ENCODE peak calls at places on chromosome 9, in six cellular contexts. B is PC-3, E is hepatocyte, N is mammary epithelial cell, R is astrocyte, I is endothelial cell of umbilical vein. G is an unnamed sample.

GRCh38 chr9:33225319-33226152 is 14.4 kb upstream of the SPINK4 start:
- DNase-seq in R (peak), B (peak), E (peak), I (peak), N (peak), G (peak)

GRCh38 chr9:20988916-20989315 is 42.5 kb downstream of the HACD4 start:
- DNase-seq in I (peak), R (no peak), E (no peak), B (peak), N (no peak), G (no peak)

GRCh38 chr9:116555556-116556180 is 131.4 kb upstream of the TRIM32 start:
- DNase-seq in I (no peak), B (no peak), R (no peak), E (no peak), N (no peak), G (no peak)

GRCh38 chr9:90801175-90801506 is 478 bp upstream of the SYK start:
- DNase-seq in E (no peak), B (no peak), R (no peak), N (no peak), I (no peak), G (no peak)

GRCh38 chr9:19184144-19184917 is 46.2 kb upstream of the DENND4C start:
- DNase-seq in E (peak), B (peak), N (peak), R (peak), I (peak), G (peak)

GRCh38 chr9:93257808-93258331 is 73.9 kb downstream of the WNK2 start:
- DNase-seq in B (peak), N (peak), I (no peak), R (no peak), E (no peak), G (no peak)

GRCh38 chr9:111939322-111939721 is 42.7 kb downstream of the UGCG start:
- DNase-seq in B (peak), I (no peak), E (no peak), N (no peak), R (no peak), G (no peak)

GRCh38 chr9:15512889-15513288 is 2.1 kb upstream of the PSIP1 start:
- DNase-seq in N (no peak), B (no peak), I (no peak), E (no peak), R (no peak), G (no peak)

GRCh38 chr9:112110094-112110772 is 64.9 kb downstream of the SUSD1 start:
- DNase-seq in B (peak), I (no peak), E (no peak), N (peak), R (no peak), G (peak)

GRCh38 chr9:68781866-68782265 is 76.8 kb downstream of the PIP5K1B start:
- DNase-seq in I (no peak), E (no peak), R (no peak), N (no peak), B (no peak), G (no peak)

GRCh38 chr9:126397056-126397455 is 70.4 kb downstream of the MVB12B start:
- DNase-seq in N (peak), E (no peak), R (no peak), B (no peak), I (no peak), G (no peak)

GRCh38 chr9:7336356-7337075 is 463.1 kb downstream of the DMAC1 start:
- DNase-seq in N (no peak), B (no peak), R (no peak), I (no peak), E (peak), G (no peak)

GRCh38 chr9:119963258-119963797 is 594.1 kb upstream of the BRINP1 start:
- DNase-seq in N (peak), B (no peak), I (no peak), R (peak), E (peak), G (no peak)

GRCh38 chr9:20479419-20480155 is 142.7 kb downstream of the MLLT3 start:
- DNase-seq in B (no peak), R (no peak), E (no peak), N (peak), I (no peak), G (no peak)

GRCh38 chr9:122128432-122129343 is 30.9 kb downstream of the NDUFA8 start:
- DNase-seq in E (no peak), N (no peak), B (no peak), I (no peak), R (no peak), G (no peak)

GRCh38 chr9:129761901-129762359 is 9.1 kb upstream of the PTGES start:
- DNase-seq in I (no peak), E (no peak), R (peak), B (peak), N (no peak), G (peak)

GRCh38 chr9:125990186-125990792 is 243.1 kb downstream of the PBX3 start:
- DNase-seq in E (no peak), I (no peak), B (no peak), N (no peak), R (no peak), G (no peak)

GRCh38 chr9:73583590-73583989 is 431.9 kb downstream of the ANXA1 start:
- DNase-seq in R (peak), B (peak), E (no peak), N (peak), I (no peak), G (no peak)

GRCh38 chr9:112532427-112532826 is 45.8 kb downstream of the KIAA1958 start:
- DNase-seq in N (no peak), R (peak), I (no peak), E (no peak), B (no peak), G (no peak)

GRCh38 chr9:15274425-15274824 is 32.6 kb downstream of the TTC39B start:
- DNase-seq in E (no peak), B (no peak), N (no peak), R (no peak), I (no peak), G (no peak)

GRCh38 chr9:131809941-131810344 is 70.1 kb upstream of the RAPGEF1 start:
- DNase-seq in N (peak), R (peak), E (no peak), B (peak), I (no peak), G (no peak)

GRCh38 chr9:114238919-114239879 is 83.7 kb upstream of the ORM1 start:
- DNase-seq in B (no peak), N (no peak), I (peak), E (peak), R (peak), G (no peak)

GRCh38 chr9:91037511-91038482 is 236.2 kb downstream of the SYK start:
- DNase-seq in N (peak), B (peak), E (peak), R (peak), I (peak), G (peak)

GRCh38 chr9:112361602-112362001 is 18.3 kb upstream of the HSDL2 start:
- DNase-seq in B (peak), E (peak), I (peak), N (peak), R (no peak), G (peak)

DNA sequence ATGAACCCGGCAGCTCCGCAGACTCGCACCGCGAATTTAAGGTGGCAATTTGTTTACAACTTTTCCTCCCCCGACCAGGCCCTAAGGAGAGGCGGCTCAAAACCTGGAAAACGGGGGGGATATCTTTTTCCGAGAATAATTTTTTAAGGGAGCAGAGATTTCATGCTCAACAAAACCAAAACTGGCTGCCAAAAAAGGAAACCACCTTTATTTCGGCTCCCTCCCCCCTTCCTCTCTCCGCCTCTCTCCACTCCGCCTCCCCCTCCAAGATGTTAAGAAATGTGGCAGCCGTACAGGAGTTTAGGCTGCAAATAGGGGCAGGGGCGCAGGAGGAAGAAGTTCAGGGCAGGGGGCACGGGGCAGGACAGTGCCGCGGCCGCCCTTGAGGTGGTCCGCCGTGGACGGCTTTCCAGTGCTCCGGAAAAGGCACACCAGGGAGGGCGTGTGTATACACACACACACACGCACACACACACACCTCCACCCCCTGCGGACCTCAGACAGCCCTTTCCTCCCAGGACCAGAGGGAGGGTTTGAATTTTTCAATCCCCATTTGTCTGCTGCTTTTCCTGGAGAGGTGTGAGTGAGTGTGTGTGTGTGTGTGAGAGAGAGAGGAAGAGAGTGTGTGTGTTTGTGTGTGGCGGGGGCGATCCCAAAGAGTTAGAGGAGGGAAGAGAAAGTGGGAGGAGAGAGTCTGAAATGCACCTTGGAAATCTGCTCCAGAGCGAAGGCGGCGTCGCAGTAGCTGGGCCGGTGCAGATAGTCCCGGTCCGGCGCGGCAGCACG is 9.1 kb downstream of the PTCH1 start:
- DNase-seq in R (peak), I (peak), N (peak), B (peak), E (peak), G (peak)
- TF ChIP-seq EZH2 in R (no peak), I (no peak), N (no peak), B (no peak), E (no peak), G (no peak)

GRCh38 chr9:37029304-37029775 is 4.7 kb downstream of the PAX5 start:
- DNase-seq in N (no peak), B (no peak), R (no peak), I (no peak), E (no peak), G (no peak)
- TF ChIP-seq EZH2 in N (no peak), B (no peak), R (no peak), I (no peak), E (peak), G (no peak)

DNA sequence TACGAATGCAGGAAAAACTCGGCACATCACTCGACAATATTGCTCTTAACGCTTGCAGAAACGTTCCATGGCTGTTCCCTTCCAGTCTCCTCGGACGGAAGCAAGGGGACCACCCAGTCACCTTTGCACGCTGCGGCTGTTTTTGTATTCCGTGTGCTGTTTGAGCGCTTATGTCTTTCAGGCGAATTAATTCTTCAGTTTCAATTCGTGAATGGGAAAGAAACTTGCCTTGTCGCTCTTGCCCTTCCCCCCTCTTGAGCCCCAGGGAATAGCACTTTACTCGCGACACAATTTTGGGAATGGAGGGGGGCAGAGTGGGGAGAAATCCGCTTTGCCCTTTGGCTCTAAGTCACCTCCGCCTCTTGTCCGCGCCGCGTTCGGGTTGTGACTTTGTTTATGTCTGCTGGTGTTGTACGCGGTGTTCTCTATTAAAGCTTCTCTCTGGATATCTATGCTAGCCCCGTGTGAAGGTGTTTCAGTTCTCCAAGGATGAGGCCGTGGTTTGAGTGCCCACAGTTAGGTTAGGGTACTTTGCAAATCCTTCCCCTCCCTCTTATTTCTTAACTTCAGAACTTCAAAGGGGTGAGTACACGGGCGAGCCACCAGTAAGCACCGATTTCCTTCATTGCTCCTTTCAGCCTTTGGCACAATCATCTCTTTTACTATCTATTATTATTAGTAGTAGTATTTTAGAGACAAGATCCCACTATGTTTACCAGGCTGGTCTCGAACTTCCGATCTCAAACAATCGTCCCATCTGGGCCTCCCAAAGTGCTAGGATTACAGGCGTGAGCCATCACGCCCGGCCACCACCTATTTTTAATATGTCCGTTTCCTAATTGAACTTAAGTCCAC is 2.7 kb downstream of the FOXB2 start:
- DNase-seq in B (no peak), N (no peak), R (no peak), I (no peak), E (no peak), G (no peak)
- TF ChIP-seq EZH2 in B (no peak), N (no peak), R (no peak), I (peak), E (no peak), G (no peak)

GRCh38 chr9:136196465-136197371 is 8.2 kb downstream of the LHX3 start:
- DNase-seq in I (no peak), N (no peak), R (no peak), B (peak), E (no peak), G (peak)
- TF ChIP-seq EZH2 in I (peak), N (no peak), R (peak), B (no peak), E (peak), G (no peak)

GRCh38 chr9:13397661-13398060 is 118.2 kb upstream of the MPDZ start:
- DNase-seq in N (no peak), B (no peak), E (no peak), I (no peak), R (no peak), G (no peak)
- TF ChIP-seq EZH2 in N (no peak), B (no peak), E (no peak), I (no peak), R (no peak), G (no peak)

GRCh38 chr9:109319072-109319630 is 1.7 kb downstream of the EPB41L4B start:
- DNase-seq in I (no peak), E (peak), R (no peak), N (no peak), B (peak), G (no peak)

GRCh38 chr9:109320338-109320733 is 523 bp downstream of the EPB41L4B start:
- DNase-seq in I (no peak), B (peak), R (no peak), E (peak), N (no peak), G (peak)

GRCh38 chr9:109320734-109321448 is at the start of gene EPB41L4B:
- DNase-seq in N (peak), B (peak), I (peak), E (peak), R (peak), G (peak)

GRCh38 chr9:109317979-109318671 is 2.7 kb downstream of the EPB41L4B start:
- DNase-seq in B (peak), E (no peak), R (no peak), I (no peak), N (peak), G (no peak)

DNA sequence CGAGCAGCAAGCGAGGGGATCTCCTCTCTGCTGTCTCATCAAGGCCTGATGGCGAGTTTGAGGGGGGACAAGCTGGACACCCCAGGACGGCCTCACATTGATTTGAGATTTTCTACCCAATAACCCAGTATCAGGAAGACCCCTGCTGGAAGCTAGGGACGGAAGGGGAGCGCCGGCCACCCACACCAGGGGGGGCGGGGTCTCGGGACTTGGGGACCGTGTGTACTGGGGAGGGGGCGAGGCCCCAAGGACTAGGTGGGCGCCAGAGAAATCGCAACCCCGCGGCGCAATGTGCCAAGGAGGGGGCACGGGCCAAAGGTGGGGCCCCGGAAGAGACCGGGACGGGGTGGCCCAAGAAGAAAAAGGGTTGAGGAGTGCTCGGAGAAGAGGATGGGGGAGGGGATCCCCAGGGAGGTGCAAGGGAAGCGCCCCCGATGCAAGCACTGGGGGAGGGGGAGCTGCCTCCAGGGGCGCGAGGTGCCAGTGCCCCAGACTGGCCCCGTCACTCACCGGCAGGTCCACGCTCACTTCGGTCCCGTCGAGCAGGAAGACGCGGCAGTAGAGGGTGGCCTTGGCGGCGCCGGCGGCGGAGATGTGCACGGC is 1.1 kb downstream of the EPB41L4B start:
- DNase-seq in I (no peak), R (no peak), B (no peak), N (no peak), E (peak), G (no peak)
- TF ChIP-seq EZH2 in I (peak), R (peak), B (no peak), N (no peak), E (no peak), G (no peak)

GRCh38 chr9:35569206-35569605 is 35.9 kb upstream of the TESK1 start:
- DNase-seq in E (no peak), I (no peak), R (no peak), N (no peak), B (no peak), G (no peak)

GRCh38 chr9:35574578-35575104 is 30.4 kb upstream of the TESK1 start:
- DNase-seq in B (no peak), N (no peak), E (no peak), I (no peak), R (no peak), G (no peak)

GRCh38 chr9:35568196-35568595 is 36.9 kb upstream of the TESK1 start:
- DNase-seq in R (no peak), B (no peak), E (no peak), N (no peak), I (no peak), G (no peak)

GRCh38 chr9:35570709-35571108 is 34.4 kb upstream of the TESK1 start:
- DNase-seq in I (no peak), R (no peak), E (no peak), B (no peak), N (no peak), G (no peak)

DNA sequence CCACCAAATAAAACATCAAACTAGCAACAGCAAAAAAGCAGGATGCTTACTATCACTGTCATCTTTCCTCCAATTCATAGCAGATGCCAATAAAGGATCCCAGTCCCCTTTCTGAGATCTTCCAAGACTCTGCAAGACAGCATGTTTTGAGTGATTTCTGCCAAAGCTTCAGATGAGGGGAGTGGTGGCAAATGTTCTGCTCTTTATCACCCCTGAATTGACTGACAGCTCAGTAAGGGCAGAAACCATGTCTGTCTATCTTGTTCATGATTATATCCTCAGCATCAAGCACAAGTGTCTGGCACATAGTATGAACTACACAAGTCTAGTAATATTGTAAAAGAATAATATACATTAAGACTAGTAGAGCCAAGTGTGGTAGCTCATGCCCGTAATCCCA is 33.9 kb upstream of the TESK1 start:
- DNase-seq in E (no peak), N (no peak), B (no peak), I (no peak), R (no peak), G (no peak)
- TF ChIP-seq EZH2 in E (no peak), N (no peak), B (no peak), I (no peak), R (no peak), G (no peak)

G was measured in PC-9.